ENCODE peak calls at places on chromosomes 3 and 15, in ten cellular contexts. W, T, M, V, H, A, G, J, U and B are unnamed samples.

GRCh38 chr15:76976572-76977270 is 18.2 kb upstream of the PSTPIP1 start:
- DNase-seq in W (no peak), T (no peak), M (no peak), V (no peak), H (no peak), A (no peak), G (no peak), J (no peak), U (no peak), B (peak)

GRCh38 chr3:42451116-42451515 is 40.7 kb upstream of the LYZL4 start:
- DNase-seq in W (no peak), T (no peak), M (no peak), V (no peak), H (no peak), A (no peak), G (no peak), J (no peak), U (no peak), B (no peak)

GRCh38 chr3:17585561-17586325 is 156.7 kb downstream of the TBC1D5 start:
- DNase-seq in W (no peak), T (no peak), M (no peak), V (no peak), H (no peak), A (peak), G (no peak), J (no peak), U (no peak), B (no peak)

GRCh38 chr3:50154476-50154839 is 666 bp upstream of the SEMA3F start:
- DNase-seq in W (no peak), T (no peak), M (no peak), V (no peak), H (peak), A (no peak), G (no peak), J (no peak), U (no peak), B (no peak)

GRCh38 chr3:46495901-46496456 is 1.8 kb upstream of the RTP3 start:
- DNase-seq in W (no peak), T (no peak), M (no peak), V (no peak), H (no peak), A (peak), G (no peak), J (no peak), U (peak), B (peak)

GRCh38 chr3:123635717-123636116 is 50.9 kb upstream of the HACD2 start:
- DNase-seq in W (no peak), T (no peak), M (no peak), V (peak), H (no peak), A (no peak), G (no peak), J (no peak), U (no peak), B (no peak)

GRCh38 chr3:3603351-3603750 is 195.9 kb upstream of the LRRN1 start:
- DNase-seq in W (no peak), T (no peak), M (no peak), V (no peak), H (no peak), A (no peak), G (no peak), J (no peak), U (no peak), B (no peak)

GRCh38 chr15:23648920-23649515 is 1.4 kb upstream of the MAGEL2 start:
- DNase-seq in W (peak), T (no peak), M (peak), V (no peak), H (peak), A (no peak), G (peak), J (peak), U (no peak), B (no peak)

GRCh38 chr3:24160424-24160823 is 215.3 kb downstream of the NR1D2 start:
- DNase-seq in W (peak), T (no peak), M (no peak), V (peak), H (no peak), A (peak), G (no peak), J (no peak), U (no peak), B (peak)

GRCh38 chr3:141746962-141747361 is 8.9 kb downstream of the RNF7 start:
- DNase-seq in W (no peak), T (no peak), M (no peak), V (no peak), H (no peak), A (no peak), G (no peak), J (no peak), U (no peak), B (no peak)

GRCh38 chr3:24253336-24253735 is 241.3 kb downstream of the THRB start:
- DNase-seq in W (no peak), T (no peak), M (no peak), V (no peak), H (no peak), A (no peak), G (no peak), J (no peak), U (no peak), B (no peak)

GRCh38 chr3:29901097-29901496 is 620.2 kb downstream of the RBMS3 start:
- DNase-seq in W (no peak), T (no peak), M (no peak), V (peak), H (no peak), A (no peak), G (no peak), J (no peak), U (no peak), B (no peak)

GRCh38 chr3:61814674-61815073 is 253.3 kb downstream of the PTPRG start:
- DNase-seq in W (no peak), T (no peak), M (peak), V (no peak), H (no peak), A (no peak), G (no peak), J (no peak), U (no peak), B (no peak)

GRCh38 chr15:76963596-76963995 is 31.3 kb upstream of the PSTPIP1 start:
- DNase-seq in W (no peak), T (no peak), M (no peak), V (no peak), H (peak), A (no peak), G (no peak), J (no peak), U (no peak), B (no peak)

GRCh38 chr3:52238761-52239701 is at the start of gene TWF2:
- DNase-seq in W (peak), T (peak), M (peak), V (peak), H (peak), A (peak), G (peak), J (peak), U (peak), B (peak)

GRCh38 chr3:65953881-65954733 is 84.6 kb downstream of the MAGI1 start:
- DNase-seq in W (no peak), T (peak), M (peak), V (peak), H (no peak), A (no peak), G (no peak), J (peak), U (no peak), B (peak)

GRCh38 chr3:122858373-122858772 is 63.5 kb downstream of the SLC49A4 start:
- DNase-seq in W (no peak), T (no peak), M (no peak), V (peak), H (no peak), A (peak), G (no peak), J (no peak), U (peak), B (peak)

GRCh38 chr15:31332681-31333071 is 6.0 kb downstream of the KLF13 start:
- DNase-seq in W (no peak), T (no peak), M (no peak), V (no peak), H (no peak), A (no peak), G (no peak), J (no peak), U (no peak), B (no peak)

GRCh38 chr3:38127611-38128302 is 9.2 kb downstream of the ACAA1 start:
- DNase-seq in W (no peak), T (no peak), M (peak), V (no peak), H (no peak), A (no peak), G (no peak), J (no peak), U (no peak), B (no peak)

GRCh38 chr15:100663066-100663465 is 60.7 kb downstream of the ASB7 start:
- DNase-seq in W (no peak), T (no peak), M (no peak), V (no peak), H (peak), A (no peak), G (no peak), J (no peak), U (no peak), B (no peak)
- TF ChIP-seq CTCF in W (peak), T (no peak), M (peak), V (peak), H (peak), A (peak), G (no peak), J (no peak), U (peak), B (peak)

DNA sequence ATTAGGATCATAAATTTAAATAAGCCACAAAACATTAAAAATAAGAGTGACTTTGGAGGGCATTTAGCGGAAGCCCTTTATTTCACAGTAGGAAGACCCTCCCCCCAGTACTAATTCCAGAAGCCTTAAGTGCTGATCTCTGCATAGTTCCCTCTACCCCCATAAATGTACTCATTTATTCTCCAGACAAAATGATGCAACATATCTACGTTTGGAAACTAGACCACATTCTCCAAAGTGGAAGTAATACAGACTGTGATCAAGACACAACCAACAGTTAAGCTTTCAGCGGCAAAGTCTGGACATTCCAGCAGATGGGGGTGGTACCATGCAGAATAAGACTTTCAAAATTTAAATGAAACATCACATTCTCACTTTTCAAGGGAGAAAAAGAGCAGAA is 44.8 kb upstream of the RPS17 start:
- DNase-seq in W (peak), T (no peak), M (no peak), V (no peak), H (no peak), A (peak), G (no peak), J (no peak), U (peak), B (peak)
- H3K4me3 ChIP-seq in W (no peak), T (no peak), M (no peak), V (no peak), H (no peak), A (no peak), G (no peak), J (no peak), U (no peak), B (no peak)

GRCh38 chr3:169931747-169932520 is 20.6 kb downstream of the SAMD7 start:
- DNase-seq in W (no peak), T (no peak), M (peak), V (no peak), H (no peak), A (no peak), G (no peak), J (no peak), U (no peak), B (no peak)

GRCh38 chr3:169929830-169930519 is 18.6 kb downstream of the SAMD7 start:
- DNase-seq in W (no peak), T (no peak), M (no peak), V (no peak), H (no peak), A (no peak), G (no peak), J (no peak), U (no peak), B (no peak)
- TF ChIP-seq CTCF in W (no peak), T (no peak), M (no peak), V (no peak), H (no peak), A (no peak), G (no peak), J (no peak), U (no peak), B (no peak)

GRCh38 chr3:16060945-16061344 is 113.5 kb upstream of the GALNT15 start:
- DNase-seq in W (no peak), T (no peak), M (no peak), V (peak), H (no peak), A (peak), G (peak), J (no peak), U (peak), B (peak)
- H3K4me3 ChIP-seq in W (no peak), T (no peak), M (no peak), V (no peak), H (no peak), A (no peak), G (no peak), J (no peak), U (no peak), B (no peak)

GRCh38 chr15:86630946-86631345 is 551.3 kb downstream of the AGBL1 start:
- DNase-seq in W (no peak), T (no peak), M (no peak), V (no peak), H (no peak), A (no peak), G (no peak), J (peak), U (no peak), B (no peak)

GRCh38 chr15:86629409-86629808 is 549.7 kb downstream of the AGBL1 start:
- DNase-seq in W (no peak), T (no peak), M (no peak), V (no peak), H (no peak), A (no peak), G (no peak), J (no peak), U (no peak), B (no peak)

GRCh38 chr15:86629957-86630356 is 550.3 kb downstream of the AGBL1 start:
- DNase-seq in W (no peak), T (no peak), M (no peak), V (no peak), H (no peak), A (no peak), G (no peak), J (no peak), U (no peak), B (no peak)

GRCh38 chr15:86634992-86635608 is 555.4 kb downstream of the AGBL1 start:
- DNase-seq in W (no peak), T (no peak), M (no peak), V (no peak), H (no peak), A (no peak), G (no peak), J (no peak), U (no peak), B (no peak)

GRCh38 chr15:86634146-86634545 is 554.5 kb downstream of the AGBL1 start:
- DNase-seq in W (no peak), T (no peak), M (no peak), V (no peak), H (no peak), A (no peak), G (no peak), J (no peak), U (no peak), B (no peak)
- TF ChIP-seq CTCF in W (no peak), T (no peak), M (no peak), V (no peak), H (no peak), A (no peak), G (no peak), J (no peak), U (no peak), B (no peak)

GRCh38 chr15:90683371-90683770 is 33.8 kb upstream of the BLM start:
- DNase-seq in W (no peak), T (no peak), M (no peak), V (no peak), H (no peak), A (no peak), G (no peak), J (no peak), U (no peak), B (no peak)
- H3K4me3 ChIP-seq in W (no peak), T (no peak), M (no peak), V (no peak), H (no peak), A (no peak), G (no peak), J (no peak), U (no peak), B (no peak)

DNA sequence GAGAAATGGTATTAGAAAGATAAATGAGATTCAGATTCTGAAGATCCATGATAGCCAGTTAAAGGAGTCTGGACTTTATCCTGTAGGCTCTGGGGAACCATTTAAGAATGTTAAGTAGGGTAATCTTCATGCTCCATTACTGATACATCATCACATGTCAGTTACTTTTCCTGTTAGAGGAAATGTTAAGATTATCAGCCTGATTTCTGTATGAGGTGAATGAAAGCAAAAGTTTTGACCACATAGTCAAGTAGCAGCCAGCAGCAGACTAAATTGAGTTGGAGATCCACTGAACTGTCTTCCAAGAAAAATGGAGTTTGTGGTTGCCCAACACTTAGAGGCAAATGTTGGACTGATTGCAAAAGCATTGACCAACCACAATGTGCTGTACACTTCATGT is 4.7 kb upstream of the COPB2 start:
- DNase-seq in W (peak), T (no peak), M (no peak), V (no peak), H (no peak), A (peak), G (no peak), J (no peak), U (no peak), B (no peak)
- TF ChIP-seq CTCF in W (no peak), T (no peak), M (no peak), V (no peak), H (no peak), A (no peak), G (no peak), J (no peak), U (no peak), B (no peak)